ENCODE peak calls at places on chromosome 20, in nine cellular contexts. One of them, this sample, is unnamed.

GRCh38 chr20:10731190-10731955 is 57.6 kb upstream of the JAG1 start:
- DNase-seq in fibroblast of mammary gland: peak; percentile 37
- DNase-seq in GM12865: no peak
- DNase-seq in fibroblast of lung: peak; percentile 86
- DNase-seq in HL-60: no peak
- DNase-seq in HepG2: no peak
- DNase-seq in Peyer's patch: no peak
- DNase-seq in left ventricle myocardium inferior: no peak
- DNase-seq in breast epithelium: no peak
- DNase-seq in this sample: no peak

GRCh38 chr20:15196580-15197255 is 859.3 kb upstream of the FLRT3 start:
- DNase-seq in fibroblast of mammary gland: no peak
- DNase-seq in GM12865: peak; percentile 8
- DNase-seq in fibroblast of lung: no peak
- DNase-seq in HL-60: no peak
- DNase-seq in HepG2: no peak
- DNase-seq in Peyer's patch: no peak
- DNase-seq in left ventricle myocardium inferior: no peak
- DNase-seq in breast epithelium: no peak
- DNase-seq in this sample: no peak

GRCh38 chr20:16220826-16221225 is 352.4 kb downstream of the KIF16B start:
- DNase-seq in fibroblast of mammary gland: no peak
- DNase-seq in GM12865: no peak
- DNase-seq in fibroblast of lung: no peak
- DNase-seq in HL-60: no peak
- DNase-seq in HepG2: no peak
- DNase-seq in Peyer's patch: no peak
- DNase-seq in left ventricle myocardium inferior: no peak
- DNase-seq in breast epithelium: no peak
- DNase-seq in this sample: no peak

GRCh38 chr20:53080969-53081871 is 109.1 kb downstream of the TSHZ2 start:
- DNase-seq in fibroblast of mammary gland: peak; percentile 40
- DNase-seq in GM12865: no peak
- DNase-seq in fibroblast of lung: peak; percentile 90
- DNase-seq in HL-60: no peak
- DNase-seq in HepG2: peak; percentile 99
- DNase-seq in Peyer's patch: no peak
- DNase-seq in left ventricle myocardium inferior: no peak
- DNase-seq in breast epithelium: no peak
- DNase-seq in this sample: no peak

GRCh38 chr20:34976286-34976685 is 20.6 kb downstream of the MYH7B start:
- DNase-seq in fibroblast of mammary gland: no peak
- DNase-seq in GM12865: no peak
- DNase-seq in fibroblast of lung: no peak
- DNase-seq in HL-60: no peak
- DNase-seq in HepG2: no peak
- DNase-seq in Peyer's patch: no peak
- DNase-seq in left ventricle myocardium inferior: no peak
- DNase-seq in breast epithelium: no peak
- DNase-seq in this sample: no peak

GRCh38 chr20:18090477-18090876 is 32.8 kb upstream of the OVOL2 start:
- DNase-seq in fibroblast of mammary gland: no peak
- DNase-seq in GM12865: no peak
- DNase-seq in fibroblast of lung: no peak
- DNase-seq in HL-60: no peak
- DNase-seq in HepG2: no peak
- DNase-seq in Peyer's patch: no peak
- DNase-seq in left ventricle myocardium inferior: no peak
- DNase-seq in breast epithelium: no peak
- DNase-seq in this sample: no peak

GRCh38 chr20:39825524-39825923 is 863.4 kb downstream of the DHX35 start:
- DNase-seq in fibroblast of mammary gland: no peak
- DNase-seq in GM12865: no peak
- DNase-seq in fibroblast of lung: no peak
- DNase-seq in HL-60: no peak
- DNase-seq in HepG2: no peak
- DNase-seq in Peyer's patch: no peak
- DNase-seq in left ventricle myocardium inferior: no peak
- DNase-seq in breast epithelium: no peak
- DNase-seq in this sample: no peak

GRCh38 chr20:63505723-63506122 is 6.8 kb upstream of the EEF1A2 start:
- DNase-seq in fibroblast of mammary gland: no peak
- DNase-seq in GM12865: no peak
- DNase-seq in fibroblast of lung: no peak
- DNase-seq in HL-60: no peak
- DNase-seq in HepG2: no peak
- DNase-seq in Peyer's patch: no peak
- DNase-seq in left ventricle myocardium inferior: no peak
- DNase-seq in breast epithelium: no peak
- DNase-seq in this sample: no peak

GRCh38 chr20:36285746-36286447 is 20.2 kb upstream of the DLGAP4 start:
- DNase-seq in fibroblast of mammary gland: no peak
- DNase-seq in GM12865: no peak
- DNase-seq in fibroblast of lung: no peak
- DNase-seq in HL-60: no peak
- DNase-seq in HepG2: no peak
- DNase-seq in Peyer's patch: no peak
- DNase-seq in left ventricle myocardium inferior: no peak
- DNase-seq in breast epithelium: no peak
- DNase-seq in this sample: no peak

GRCh38 chr20:48352628-48353027 is 475.2 kb downstream of the PREX1 start:
- DNase-seq in fibroblast of mammary gland: no peak
- DNase-seq in GM12865: no peak
- DNase-seq in fibroblast of lung: no peak
- DNase-seq in HL-60: no peak
- DNase-seq in HepG2: no peak
- DNase-seq in Peyer's patch: no peak
- DNase-seq in left ventricle myocardium inferior: no peak
- DNase-seq in breast epithelium: no peak
- DNase-seq in this sample: no peak

GRCh38 chr20:48349673-48350072 is 478.1 kb downstream of the PREX1 start:
- DNase-seq in fibroblast of mammary gland: no peak
- DNase-seq in GM12865: no peak
- DNase-seq in fibroblast of lung: no peak
- DNase-seq in HL-60: no peak
- DNase-seq in HepG2: no peak
- DNase-seq in Peyer's patch: no peak
- DNase-seq in left ventricle myocardium inferior: no peak
- DNase-seq in breast epithelium: no peak
- DNase-seq in this sample: no peak

GRCh38 chr20:48352042-48352441 is 475.8 kb downstream of the PREX1 start:
- DNase-seq in fibroblast of mammary gland: no peak
- DNase-seq in GM12865: no peak
- DNase-seq in fibroblast of lung: no peak
- DNase-seq in HL-60: no peak
- DNase-seq in HepG2: no peak
- DNase-seq in Peyer's patch: no peak
- DNase-seq in left ventricle myocardium inferior: no peak
- DNase-seq in breast epithelium: no peak
- DNase-seq in this sample: no peak

GRCh38 chr20:48348022-48348421 is 479.8 kb downstream of the PREX1 start:
- DNase-seq in fibroblast of mammary gland: no peak
- DNase-seq in GM12865: no peak
- DNase-seq in fibroblast of lung: no peak
- DNase-seq in HL-60: no peak
- DNase-seq in HepG2: no peak
- DNase-seq in Peyer's patch: no peak
- DNase-seq in left ventricle myocardium inferior: no peak
- DNase-seq in breast epithelium: no peak
- DNase-seq in this sample: no peak

GRCh38 chr20:48350291-48350988 is 477.4 kb downstream of the PREX1 start:
- DNase-seq in fibroblast of mammary gland: peak; percentile 4
- DNase-seq in GM12865: peak; percentile 67
- DNase-seq in fibroblast of lung: no peak
- DNase-seq in HL-60: peak; percentile 4
- DNase-seq in HepG2: peak; percentile 59
- DNase-seq in Peyer's patch: no peak
- DNase-seq in left ventricle myocardium inferior: no peak
- DNase-seq in breast epithelium: no peak
- DNase-seq in this sample: no peak
- TF ChIP-seq CTCF in fibroblast of mammary gland: no peak
- TF ChIP-seq CTCF in GM12865: peak; percentile 51
- TF ChIP-seq CTCF in fibroblast of lung: no peak
- TF ChIP-seq CTCF in HL-60: no peak
- TF ChIP-seq CTCF in HepG2: peak; percentile 82
- TF ChIP-seq CTCF in Peyer's patch: no peak
- TF ChIP-seq CTCF in left ventricle myocardium inferior: peak; percentile 32
- TF ChIP-seq CTCF in breast epithelium: no peak
- TF ChIP-seq CTCF in this sample: peak; percentile 69

DNA sequence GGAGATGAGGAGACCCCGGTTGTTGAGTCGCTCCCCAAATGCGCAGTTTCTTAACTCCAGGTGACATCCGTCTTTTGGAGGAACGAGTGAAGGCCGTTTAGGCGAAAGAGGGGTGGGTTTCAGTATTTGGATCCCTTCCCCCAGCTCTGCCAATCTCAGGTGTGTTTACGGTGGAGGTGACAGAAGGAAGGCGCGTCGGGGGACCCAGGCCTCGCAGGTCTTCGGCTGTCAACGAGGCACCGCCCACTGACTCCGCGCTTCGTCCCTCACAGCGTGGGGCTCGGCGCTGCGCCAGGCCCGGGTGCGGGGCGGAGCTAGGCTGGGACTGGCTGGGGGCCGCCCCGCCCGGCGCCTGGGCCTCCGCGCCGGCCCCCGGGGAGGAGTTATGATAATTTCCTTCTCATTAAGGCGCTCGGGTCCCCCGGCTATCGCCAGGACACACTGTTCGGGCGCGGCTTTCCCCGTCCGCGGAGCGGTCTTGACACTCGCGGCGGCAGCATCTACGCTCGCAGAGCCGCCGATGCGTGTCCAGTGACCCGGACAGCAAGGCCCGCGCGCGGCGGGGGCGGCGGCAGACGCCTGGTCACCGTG is at the start of gene TFAP2C:
- DNase-seq in fibroblast of mammary gland: peak; percentile 25
- DNase-seq in GM12865: no peak
- DNase-seq in fibroblast of lung: peak; percentile 52
- DNase-seq in HL-60: no peak
- DNase-seq in HepG2: no peak
- DNase-seq in Peyer's patch: peak; percentile 61
- DNase-seq in left ventricle myocardium inferior: peak; percentile 59
- DNase-seq in breast epithelium: peak; percentile 85
- DNase-seq in this sample: no peak
- H3K4me3 ChIP-seq in fibroblast of mammary gland: peak within 1 kb of the TSS; percentile 47
- H3K4me3 ChIP-seq in GM12865: no peak within 1 kb of the TSS
- H3K4me3 ChIP-seq in fibroblast of lung: no peak within 1 kb of the TSS
- H3K4me3 ChIP-seq in HL-60: no peak within 1 kb of the TSS
- H3K4me3 ChIP-seq in HepG2: no peak within 1 kb of the TSS
- H3K4me3 ChIP-seq in Peyer's patch: peak within 1 kb of the TSS; percentile 20
- H3K4me3 ChIP-seq in left ventricle myocardium inferior: peak within 1 kb of the TSS; percentile 68
- H3K4me3 ChIP-seq in breast epithelium: peak within 1 kb of the TSS; percentile 49
- H3K4me3 ChIP-seq in this sample: no peak within 1 kb of the TSS

GRCh38 chr20:40962733-40963504 is 65.7 kb upstream of the TOP1 start:
- DNase-seq in fibroblast of mammary gland: peak; percentile 56
- DNase-seq in GM12865: peak; percentile 75
- DNase-seq in fibroblast of lung: peak; percentile 38
- DNase-seq in HL-60: peak; percentile 27
- DNase-seq in HepG2: peak; percentile 72
- DNase-seq in Peyer's patch: peak; percentile 89
- DNase-seq in left ventricle myocardium inferior: peak; percentile 59
- DNase-seq in breast epithelium: peak; percentile 74
- DNase-seq in this sample: no peak

GRCh38 chr20:40966516-40967185 is 62.0 kb upstream of the TOP1 start:
- DNase-seq in fibroblast of mammary gland: no peak
- DNase-seq in GM12865: no peak
- DNase-seq in fibroblast of lung: no peak
- DNase-seq in HL-60: no peak
- DNase-seq in HepG2: no peak
- DNase-seq in Peyer's patch: peak; percentile 24
- DNase-seq in left ventricle myocardium inferior: no peak
- DNase-seq in breast epithelium: no peak
- DNase-seq in this sample: no peak

GRCh38 chr20:40963505-40963845 is 65.1 kb upstream of the TOP1 start:
- DNase-seq in fibroblast of mammary gland: no peak
- DNase-seq in GM12865: no peak
- DNase-seq in fibroblast of lung: no peak
- DNase-seq in HL-60: no peak
- DNase-seq in HepG2: no peak
- DNase-seq in Peyer's patch: peak; percentile 22
- DNase-seq in left ventricle myocardium inferior: no peak
- DNase-seq in breast epithelium: no peak
- DNase-seq in this sample: no peak

GRCh38 chr20:40965671-40966070 is 63.0 kb upstream of the TOP1 start:
- DNase-seq in fibroblast of mammary gland: no peak
- DNase-seq in GM12865: no peak
- DNase-seq in fibroblast of lung: no peak
- DNase-seq in HL-60: no peak
- DNase-seq in HepG2: no peak
- DNase-seq in Peyer's patch: peak; percentile 8
- DNase-seq in left ventricle myocardium inferior: no peak
- DNase-seq in breast epithelium: no peak
- DNase-seq in this sample: no peak

GRCh38 chr20:40966103-40966502 is 62.5 kb upstream of the TOP1 start:
- DNase-seq in fibroblast of mammary gland: no peak
- DNase-seq in GM12865: peak; percentile 50
- DNase-seq in fibroblast of lung: no peak
- DNase-seq in HL-60: no peak
- DNase-seq in HepG2: peak; percentile 53
- DNase-seq in Peyer's patch: peak; percentile 44
- DNase-seq in left ventricle myocardium inferior: no peak
- DNase-seq in breast epithelium: no peak
- DNase-seq in this sample: no peak
- TF ChIP-seq CTCF in fibroblast of mammary gland: peak; percentile 31
- TF ChIP-seq CTCF in GM12865: peak; percentile 55
- TF ChIP-seq CTCF in fibroblast of lung: peak; percentile 36
- TF ChIP-seq CTCF in HL-60: no peak
- TF ChIP-seq CTCF in HepG2: peak; percentile 49
- TF ChIP-seq CTCF in Peyer's patch: peak; percentile 16
- TF ChIP-seq CTCF in left ventricle myocardium inferior: no peak
- TF ChIP-seq CTCF in breast epithelium: no peak
- TF ChIP-seq CTCF in this sample: peak; percentile 76

GRCh38 chr20:43011491-43011890 is 178.2 kb downstream of the PTPRT start:
- DNase-seq in fibroblast of mammary gland: no peak
- DNase-seq in GM12865: no peak
- DNase-seq in fibroblast of lung: no peak
- DNase-seq in HL-60: no peak
- DNase-seq in HepG2: no peak
- DNase-seq in Peyer's patch: no peak
- DNase-seq in left ventricle myocardium inferior: no peak
- DNase-seq in breast epithelium: no peak
- DNase-seq in this sample: no peak

GRCh38 chr20:43015566-43015965 is 174.1 kb downstream of the PTPRT start:
- DNase-seq in fibroblast of mammary gland: no peak
- DNase-seq in GM12865: no peak
- DNase-seq in fibroblast of lung: no peak
- DNase-seq in HL-60: no peak
- DNase-seq in HepG2: no peak
- DNase-seq in Peyer's patch: no peak
- DNase-seq in left ventricle myocardium inferior: no peak
- DNase-seq in breast epithelium: no peak
- DNase-seq in this sample: no peak

GRCh38 chr20:43017241-43018030 is 172.3 kb downstream of the PTPRT start:
- DNase-seq in fibroblast of mammary gland: no peak
- DNase-seq in GM12865: no peak
- DNase-seq in fibroblast of lung: no peak
- DNase-seq in HL-60: no peak
- DNase-seq in HepG2: no peak
- DNase-seq in Peyer's patch: no peak
- DNase-seq in left ventricle myocardium inferior: no peak
- DNase-seq in breast epithelium: no peak
- DNase-seq in this sample: no peak

GRCh38 chr20:43022081-43022480 is 167.6 kb downstream of the PTPRT start:
- DNase-seq in fibroblast of mammary gland: no peak
- DNase-seq in GM12865: no peak
- DNase-seq in fibroblast of lung: no peak
- DNase-seq in HL-60: no peak
- DNase-seq in HepG2: no peak
- DNase-seq in Peyer's patch: no peak
- DNase-seq in left ventricle myocardium inferior: no peak
- DNase-seq in breast epithelium: no peak
- DNase-seq in this sample: no peak

GRCh38 chr20:43016257-43016656 is 173.4 kb downstream of the PTPRT start:
- DNase-seq in fibroblast of mammary gland: no peak
- DNase-seq in GM12865: no peak
- DNase-seq in fibroblast of lung: no peak
- DNase-seq in HL-60: no peak
- DNase-seq in HepG2: no peak
- DNase-seq in Peyer's patch: no peak
- DNase-seq in left ventricle myocardium inferior: no peak
- DNase-seq in breast epithelium: no peak
- DNase-seq in this sample: no peak
- H3K4me3 ChIP-seq in fibroblast of mammary gland: no peak overlapping the region
- H3K4me3 ChIP-seq in GM12865: no peak overlapping the region
- H3K4me3 ChIP-seq in fibroblast of lung: no peak overlapping the region
- H3K4me3 ChIP-seq in HL-60: no peak overlapping the region
- H3K4me3 ChIP-seq in HepG2: no peak overlapping the region
- H3K4me3 ChIP-seq in Peyer's patch: no peak overlapping the region
- H3K4me3 ChIP-seq in left ventricle myocardium inferior: no peak overlapping the region
- H3K4me3 ChIP-seq in breast epithelium: no peak overlapping the region
- H3K4me3 ChIP-seq in this sample: no peak overlapping the region